ENCODE peak calls at places on chromosomes 6 and 20, in five cellular contexts. One of them, this sample, is unnamed.

GRCh38 chr20:49630396-49630951 is 62.5 kb upstream of the PTGIS start:
- DNase-seq in hypothalamus: no peak
- DNase-seq in LHCN-M2: no peak
- DNase-seq in amniotic stem cell: no peak
- DNase-seq in hepatocyte: no peak
- DNase-seq in this sample: no peak

GRCh38 chr20:19492937-19493336 is 265.1 kb upstream of the RIN2 start:
- DNase-seq in hypothalamus: no peak
- DNase-seq in amniotic stem cell: no peak
- DNase-seq in hepatocyte: no peak
- DNase-seq in LHCN-M2: no peak
- DNase-seq in this sample: no peak

GRCh38 chr6:156717542-156717941 is 59.6 kb upstream of the ARID1B start:
- DNase-seq in hypothalamus: no peak
- DNase-seq in amniotic stem cell: no peak
- DNase-seq in hepatocyte: no peak
- DNase-seq in LHCN-M2: no peak
- DNase-seq in this sample: no peak

GRCh38 chr20:46004813-46005505 is 3.7 kb upstream of the MMP9 start:
- DNase-seq in hepatocyte: no peak
- DNase-seq in LHCN-M2: no peak
- DNase-seq in amniotic stem cell: no peak
- DNase-seq in hypothalamus: no peak
- DNase-seq in this sample: no peak

GRCh38 chr6:169372616-169373015 is 119.0 kb upstream of the THBS2 start:
- DNase-seq in hepatocyte: no peak
- DNase-seq in LHCN-M2: no peak
- DNase-seq in hypothalamus: no peak
- DNase-seq in amniotic stem cell: no peak
- DNase-seq in this sample: no peak

GRCh38 chr6:100160913-100161312 is 166.9 kb upstream of the MCHR2 start:
- DNase-seq in amniotic stem cell: no peak
- DNase-seq in hepatocyte: no peak
- DNase-seq in LHCN-M2: no peak
- DNase-seq in hypothalamus: no peak
- DNase-seq in this sample: no peak

GRCh38 chr6:151847064-151847463 is 39.6 kb downstream of the ESR1 start:
- DNase-seq in LHCN-M2: peak; percentile 52
- DNase-seq in hepatocyte: peak; percentile 65
- DNase-seq in hypothalamus: no peak
- DNase-seq in amniotic stem cell: peak; percentile 0
- DNase-seq in this sample: no peak

GRCh38 chr6:28607990-28608389 is 82.3 kb downstream of the GPX5 start:
- DNase-seq in hepatocyte: no peak
- DNase-seq in hypothalamus: no peak
- DNase-seq in amniotic stem cell: no peak
- DNase-seq in LHCN-M2: no peak
- DNase-seq in this sample: no peak

GRCh38 chr6:2197177-2197671 is 48.2 kb downstream of the GMDS start:
- DNase-seq in hepatocyte: peak; percentile 27
- DNase-seq in amniotic stem cell: no peak
- DNase-seq in hypothalamus: no peak
- DNase-seq in LHCN-M2: peak; percentile 27
- DNase-seq in this sample: no peak

GRCh38 chr6:10576226-10576625 is 55.1 kb downstream of the GCNT2 start:
- DNase-seq in LHCN-M2: no peak
- DNase-seq in hepatocyte: no peak
- DNase-seq in amniotic stem cell: no peak
- DNase-seq in hypothalamus: no peak
- DNase-seq in this sample: no peak

GRCh38 chr6:168179133-168179532 is 100.1 kb upstream of the FRMD1 start:
- DNase-seq in hypothalamus: no peak
- DNase-seq in LHCN-M2: no peak
- DNase-seq in amniotic stem cell: no peak
- DNase-seq in hepatocyte: no peak
- DNase-seq in this sample: no peak

GRCh38 chr20:52167232-52167840 is 24.2 kb downstream of the ZFP64 start:
- DNase-seq in hepatocyte: no peak
- DNase-seq in hypothalamus: no peak
- DNase-seq in LHCN-M2: no peak
- DNase-seq in amniotic stem cell: no peak
- DNase-seq in this sample: no peak

GRCh38 chr6:15326072-15326614 is 80.3 kb downstream of the JARID2 start:
- DNase-seq in amniotic stem cell: no peak
- DNase-seq in hepatocyte: no peak
- DNase-seq in hypothalamus: no peak
- DNase-seq in LHCN-M2: no peak
- DNase-seq in this sample: no peak

This sample was measured in BJ.